ENCODE peak calls at places on chromosomes 3 and 15, in four cellular contexts. One of them, this sample, is unnamed. For H3K9me3, the result is how much of the 10 kb centered on the place peaks cover.

GRCh38 chr15:95565702-95566101 is 764.8 kb upstream of the NR2F2 start:
- DNase-seq in H9: no peak
- DNase-seq in pancreas: no peak
- DNase-seq in IMR-90: no peak
- DNase-seq in this sample: no peak

GRCh38 chr15:70328137-70329115 is 230.7 kb upstream of the TLE3 start:
- DNase-seq in H9: no peak
- DNase-seq in pancreas: no peak
- DNase-seq in IMR-90: peak
- DNase-seq in this sample: no peak

GRCh38 chr3:146133436-146133835 is 27.5 kb downstream of the PLOD2 start:
- DNase-seq in H9: no peak
- DNase-seq in pancreas: no peak
- DNase-seq in IMR-90: peak
- DNase-seq in this sample: no peak

GRCh38 chr15:45371546-45371945 is 6.8 kb downstream of the GATM start:
- DNase-seq in H9: no peak
- DNase-seq in pancreas: no peak
- DNase-seq in IMR-90: no peak
- DNase-seq in this sample: no peak

GRCh38 chr3:196431193-196432136 is 762 bp downstream of the UBXN7 start:
- DNase-seq in H9: no peak
- DNase-seq in pancreas: peak
- DNase-seq in IMR-90: peak
- DNase-seq in this sample: peak

GRCh38 chr3:17894434-17895060 is 152.1 kb upstream of the TBC1D5 start:
- DNase-seq in H9: peak
- DNase-seq in pancreas: no peak
- DNase-seq in IMR-90: peak
- DNase-seq in this sample: no peak

GRCh38 chr3:141367038-141367730 is 1.1 kb upstream of the ZBTB38 start:
- DNase-seq in H9: no peak
- DNase-seq in pancreas: no peak
- DNase-seq in IMR-90: peak
- DNase-seq in this sample: no peak

GRCh38 chr3:35761311-35761710 is 122.0 kb downstream of the ARPP21 start:
- DNase-seq in H9: no peak
- DNase-seq in pancreas: no peak
- DNase-seq in IMR-90: no peak
- DNase-seq in this sample: no peak

GRCh38 chr3:150145659-150146058 is 175.0 kb upstream of the PFN2 start:
- DNase-seq in H9: no peak
- DNase-seq in pancreas: no peak
- DNase-seq in IMR-90: peak
- DNase-seq in this sample: no peak

GRCh38 chr15:26355671-26356070 is 417.2 kb downstream of the GABRB3 start:
- DNase-seq in H9: no peak
- DNase-seq in pancreas: no peak
- DNase-seq in IMR-90: no peak
- DNase-seq in this sample: no peak

GRCh38 chr3:153051427-153052095 is 110.5 kb upstream of the RAP2B start:
- DNase-seq in H9: no peak
- DNase-seq in pancreas: no peak
- DNase-seq in IMR-90: peak
- DNase-seq in this sample: no peak

GRCh38 chr15:42058791-42059190 is 35.6 kb downstream of the PLA2G4D start:
- DNase-seq in H9: no peak
- DNase-seq in pancreas: no peak
- DNase-seq in IMR-90: no peak
- DNase-seq in this sample: no peak

GRCh38 chr3:161770532-161771386 is 274.2 kb downstream of the OTOL1 start:
- DNase-seq in H9: no peak
- DNase-seq in pancreas: no peak
- DNase-seq in IMR-90: no peak
- DNase-seq in this sample: no peak

GRCh38 chr3:152320201-152320617 is 51.5 kb downstream of the MBNL1 start:
- DNase-seq in H9: no peak
- DNase-seq in pancreas: no peak
- DNase-seq in IMR-90: peak
- DNase-seq in this sample: no peak

GRCh38 chr3:37967252-37967881 is 23.2 kb upstream of the VILL start:
- DNase-seq in H9: peak
- DNase-seq in pancreas: peak
- DNase-seq in IMR-90: peak
- DNase-seq in this sample: peak

GRCh38 chr3:138412821-138413531 is 21.4 kb upstream of the ESYT3 start:
- DNase-seq in H9: peak
- DNase-seq in pancreas: no peak
- DNase-seq in IMR-90: peak
- DNase-seq in this sample: no peak
- TF ChIP-seq CTCF in H9: no peak
- TF ChIP-seq CTCF in pancreas: no peak
- TF ChIP-seq CTCF in IMR-90: no peak
- TF ChIP-seq CTCF in this sample: no peak

DNA sequence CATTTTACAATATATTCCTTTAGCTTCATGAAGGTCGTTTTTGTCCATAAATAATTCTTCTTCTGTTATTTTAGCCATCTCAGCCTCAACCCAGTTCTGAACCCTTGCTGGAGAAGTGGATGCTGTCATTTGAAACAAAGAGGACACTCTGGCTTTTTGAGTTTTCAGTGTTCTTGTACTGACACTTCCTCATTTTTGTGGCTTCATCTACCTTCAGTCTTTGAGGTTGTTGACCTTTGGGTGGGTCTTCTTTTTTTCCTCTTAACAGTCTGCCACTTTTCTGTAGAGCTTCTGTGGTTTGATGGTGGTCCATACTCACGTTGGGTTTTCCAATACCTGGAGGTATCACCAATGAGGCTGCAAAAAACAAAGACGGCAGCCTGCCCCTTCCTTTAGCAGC is 650.9 kb downstream of the PDCD6IP start:
- DNase-seq in H9: no peak
- DNase-seq in pancreas: no peak
- DNase-seq in IMR-90: no peak
- DNase-seq in this sample: no peak
- H3K9me3 ChIP-seq in H9: under half
- H3K9me3 ChIP-seq in pancreas: under half
- H3K9me3 ChIP-seq in IMR-90: under half
- H3K9me3 ChIP-seq in this sample: under half

GRCh38 chr15:66944121-66944520 is 121.3 kb upstream of the SMAD3 start:
- DNase-seq in H9: no peak
- DNase-seq in pancreas: no peak
- DNase-seq in IMR-90: no peak
- DNase-seq in this sample: no peak

GRCh38 chr15:66945286-66945685 is 120.1 kb upstream of the SMAD3 start:
- DNase-seq in H9: no peak
- DNase-seq in pancreas: no peak
- DNase-seq in IMR-90: no peak
- DNase-seq in this sample: no peak

GRCh38 chr15:66941791-66942190 is 123.6 kb upstream of the SMAD3 start:
- DNase-seq in H9: no peak
- DNase-seq in pancreas: no peak
- DNase-seq in IMR-90: no peak
- DNase-seq in this sample: no peak

GRCh38 chr15:66942649-66943390 is 122.6 kb upstream of the SMAD3 start:
- DNase-seq in H9: no peak
- DNase-seq in pancreas: no peak
- DNase-seq in IMR-90: no peak
- DNase-seq in this sample: no peak

GRCh38 chr15:66943456-66944095 is 121.8 kb upstream of the SMAD3 start:
- DNase-seq in H9: no peak
- DNase-seq in pancreas: no peak
- DNase-seq in IMR-90: no peak
- DNase-seq in this sample: no peak
- TF ChIP-seq CTCF in H9: no peak
- TF ChIP-seq CTCF in pancreas: no peak
- TF ChIP-seq CTCF in IMR-90: no peak
- TF ChIP-seq CTCF in this sample: no peak

GRCh38 chr15:58246041-58246440 is 107.9 kb downstream of the AQP9 start:
- DNase-seq in H9: no peak
- DNase-seq in pancreas: no peak
- DNase-seq in IMR-90: no peak
- DNase-seq in this sample: no peak

GRCh38 chr15:58243083-58243482 is 104.9 kb downstream of the AQP9 start:
- DNase-seq in H9: no peak
- DNase-seq in pancreas: no peak
- DNase-seq in IMR-90: no peak
- DNase-seq in this sample: no peak

GRCh38 chr15:58247803-58248503 is 109.8 kb downstream of the AQP9 start:
- DNase-seq in H9: no peak
- DNase-seq in pancreas: no peak
- DNase-seq in IMR-90: peak
- DNase-seq in this sample: peak

GRCh38 chr15:58241872-58242271 is 103.7 kb downstream of the AQP9 start:
- DNase-seq in H9: no peak
- DNase-seq in pancreas: no peak
- DNase-seq in IMR-90: no peak
- DNase-seq in this sample: no peak

GRCh38 chr15:58244546-58244945 is 106.4 kb downstream of the AQP9 start:
- DNase-seq in H9: no peak
- DNase-seq in pancreas: no peak
- DNase-seq in IMR-90: no peak
- DNase-seq in this sample: no peak
- H3K9me3 ChIP-seq in H9: under half
- H3K9me3 ChIP-seq in pancreas: under half
- H3K9me3 ChIP-seq in IMR-90: under half
- H3K9me3 ChIP-seq in this sample: under half

DNA sequence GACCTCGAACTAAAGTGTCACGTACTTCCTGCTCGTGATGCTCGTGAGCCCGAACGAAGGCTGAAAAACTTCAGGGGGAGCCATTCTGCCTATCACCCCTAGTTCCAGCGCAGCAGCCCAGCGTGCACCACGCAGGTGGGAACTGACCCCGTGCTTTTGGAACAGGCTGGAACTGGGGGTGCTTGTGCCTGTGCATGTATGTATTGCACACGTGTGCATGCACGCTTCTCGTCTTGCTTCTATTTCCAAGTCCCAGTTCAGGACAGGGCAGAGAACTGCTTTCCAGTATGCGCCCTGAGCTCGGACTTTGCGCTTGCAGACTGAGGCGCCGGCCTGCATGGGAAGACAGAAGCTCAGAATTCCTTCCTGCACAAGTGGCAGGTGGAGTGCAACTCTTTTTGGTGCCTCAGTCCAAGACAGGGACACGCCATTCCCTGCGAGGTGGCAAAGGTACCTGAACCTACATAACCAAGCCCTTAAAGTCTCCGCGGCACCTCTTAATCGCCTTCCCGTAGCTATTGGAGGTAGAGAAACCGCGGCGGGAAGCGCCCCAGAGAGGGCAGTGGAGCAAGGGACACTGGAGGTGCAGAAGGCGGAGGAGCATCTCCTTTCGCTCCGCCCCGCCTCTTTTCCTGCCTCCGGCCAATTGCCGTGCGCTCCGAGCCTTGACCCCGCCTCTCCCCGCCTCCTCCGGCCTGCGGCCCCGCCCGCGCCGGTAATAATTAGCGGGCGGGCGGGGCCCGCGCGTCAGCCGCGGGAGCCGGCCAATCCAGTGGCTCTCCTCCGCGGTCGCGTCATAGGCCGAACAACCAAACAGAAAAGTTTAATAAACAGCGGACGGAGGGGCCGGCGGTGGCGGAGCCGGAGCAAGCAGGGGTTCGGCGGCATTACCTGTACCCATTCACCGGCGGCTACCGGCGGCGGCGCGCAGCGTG is at the start of gene ZFAND6:
- DNase-seq in H9: peak
- DNase-seq in pancreas: peak
- DNase-seq in IMR-90: peak
- DNase-seq in this sample: peak
- TF ChIP-seq CTCF in H9: peak
- TF ChIP-seq CTCF in pancreas: no peak
- TF ChIP-seq CTCF in IMR-90: no peak
- TF ChIP-seq CTCF in this sample: no peak

GRCh38 chr3:136532766-136533165 is 219.4 kb downstream of the STAG1 start:
- DNase-seq in H9: no peak
- DNase-seq in pancreas: no peak
- DNase-seq in IMR-90: no peak
- DNase-seq in this sample: no peak
- H3K9me3 ChIP-seq in H9: under half
- H3K9me3 ChIP-seq in pancreas: under half
- H3K9me3 ChIP-seq in IMR-90: under half
- H3K9me3 ChIP-seq in this sample: under half

GRCh38 chr3:165210132-165210531 is 13.9 kb upstream of the SLITRK3 start:
- DNase-seq in H9: no peak
- DNase-seq in pancreas: no peak
- DNase-seq in IMR-90: no peak
- DNase-seq in this sample: no peak
- TF ChIP-seq CTCF in H9: peak
- TF ChIP-seq CTCF in pancreas: no peak
- TF ChIP-seq CTCF in IMR-90: no peak
- TF ChIP-seq CTCF in this sample: no peak

DNA sequence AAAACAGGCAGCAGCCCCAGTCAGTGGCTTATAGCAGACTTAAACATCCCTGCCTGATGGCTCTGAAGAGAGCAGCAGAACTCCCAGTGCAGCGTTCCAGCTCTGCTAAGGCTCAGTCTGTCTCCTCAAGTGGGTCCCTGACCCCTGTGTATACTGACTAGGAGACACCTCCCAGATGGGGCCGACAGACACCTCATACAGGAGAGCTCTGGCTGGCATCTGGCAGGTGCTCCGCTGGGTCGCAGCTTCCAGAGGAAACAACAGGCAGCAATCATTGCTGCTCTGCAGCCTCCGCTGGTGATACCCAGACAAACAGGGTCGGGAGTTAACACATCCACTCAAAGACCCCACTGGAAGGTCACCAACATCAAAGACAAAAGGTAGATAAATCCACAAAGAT is 93.5 kb downstream of the RFX7 start:
- DNase-seq in H9: peak
- DNase-seq in pancreas: peak
- DNase-seq in IMR-90: no peak
- DNase-seq in this sample: no peak
- H3K9me3 ChIP-seq in H9: under half
- H3K9me3 ChIP-seq in pancreas: under half
- H3K9me3 ChIP-seq in IMR-90: under half
- H3K9me3 ChIP-seq in this sample: under half

This sample was measured in mucosa of descending colon.